ENCODE peak calls at places on chromosomes 3 and 15, in four cellular contexts. Z, M, S and X are unnamed samples.

GRCh38 chr3:13323822-13324221 is 96.3 kb downstream of the NUP210 start:
- DNase-seq in Z (no peak), M (no peak), S (no peak), X (no peak)

GRCh38 chr3:196138927-196139680 is 57.2 kb upstream of the TFRC start:
- DNase-seq in Z (no peak), M (no peak), S (no peak), X (no peak)

GRCh38 chr3:101577276-101577675 is 3.3 kb downstream of the PCNP start:
- DNase-seq in Z (no peak), M (peak), S (no peak), X (no peak)

GRCh38 chr15:50415752-50416404 is 8.3 kb upstream of the USP8 start:
- DNase-seq in Z (no peak), M (peak), S (no peak), X (no peak)

GRCh38 chr3:8324727-8325126 is 176.9 kb upstream of the LMCD1 start:
- DNase-seq in Z (no peak), M (peak), S (peak), X (no peak)

GRCh38 chr15:41494922-41495735 is 1.5 kb downstream of the ITPKA start:
- DNase-seq in Z (no peak), M (no peak), S (no peak), X (no peak)

GRCh38 chr3:152113992-152114651 is 154.6 kb upstream of the MBNL1 start:
- DNase-seq in Z (no peak), M (no peak), S (peak), X (no peak)

GRCh38 chr15:68154923-68155559 is 50.1 kb downstream of the CALML4 start:
- DNase-seq in Z (peak), M (peak), S (peak), X (no peak)

GRCh38 chr3:115836944-115837343 is 213.6 kb downstream of the GAP43 start:
- DNase-seq in Z (no peak), M (no peak), S (peak), X (no peak)

GRCh38 chr15:45611305-45611704 is 23.5 kb upstream of the SQOR start:
- DNase-seq in Z (no peak), M (peak), S (peak), X (no peak)

GRCh38 chr3:194369522-194370279 is at the start of gene LRRC15:
- DNase-seq in Z (no peak), M (no peak), S (peak), X (no peak)

GRCh38 chr3:98136631-98137030 is 6.1 kb downstream of the OR5H1 start:
- DNase-seq in Z (no peak), M (no peak), S (no peak), X (no peak)

GRCh38 chr3:105611304-105612192 is 244.8 kb downstream of the ALCAM start:
- DNase-seq in Z (no peak), M (no peak), S (no peak), X (no peak)

GRCh38 chr3:17982211-17982880 is 239.9 kb upstream of the TBC1D5 start:
- DNase-seq in Z (no peak), M (no peak), S (no peak), X (no peak)

GRCh38 chr3:187318819-187319616 is 27.5 kb upstream of the MASP1 start:
- DNase-seq in Z (peak), M (peak), S (peak), X (no peak)

GRCh38 chr15:95146476-95146875 is 915.1 kb downstream of the MCTP2 start:
- DNase-seq in Z (no peak), M (no peak), S (no peak), X (no peak)

GRCh38 chr3:42502429-42503250 is at the start of gene VIPR1:
- DNase-seq in Z (peak), M (peak), S (peak), X (peak)

GRCh38 chr15:63329567-63330350 is 51.9 kb downstream of the CA12 start:
- DNase-seq in Z (no peak), M (no peak), S (no peak), X (peak)

GRCh38 chr3:189338366-189338765 is 166.6 kb downstream of the TPRG1 start:
- DNase-seq in Z (no peak), M (no peak), S (no peak), X (no peak)

GRCh38 chr3:51773529-51773928 is 5.5 kb downstream of the IQCF6 start:
- DNase-seq in Z (no peak), M (no peak), S (peak), X (no peak)

GRCh38 chr15:89356634-89357298 is 22.1 kb upstream of the POLG start:
- DNase-seq in Z (no peak), M (no peak), S (peak), X (no peak)

GRCh38 chr15:51095681-51096331 is 1.1 kb upstream of the TNFAIP8L3 start:
- DNase-seq in Z (no peak), M (no peak), S (no peak), X (no peak)

GRCh38 chr3:40128169-40128568 is 181.3 kb upstream of the EIF1B start:
- DNase-seq in Z (no peak), M (no peak), S (no peak), X (no peak)

GRCh38 chr15:55743615-55743978 is 645 bp upstream of the PRTG start:
- DNase-seq in Z (no peak), M (no peak), S (no peak), X (no peak)

GRCh38 chr15:44569316-44569715 is 32.4 kb downstream of the EIF3J start:
- DNase-seq in Z (no peak), M (no peak), S (no peak), X (no peak)

GRCh38 chr3:142987080-142987700 is 14.2 kb upstream of the U2SURP start:
- DNase-seq in Z (no peak), M (peak), S (peak), X (no peak)